ENCODE peak calls at places on chromosomes 4 and X, in ten cellular contexts. A, O, K, J, D, P, F, U, Z and Y are unnamed samples.
A peak's percentile ranks its signal among the peaks of the same experiment; 100 is the strongest.

GRCh38 chr4:98556451-98556850 is 102.0 kb downstream of the TSPAN5 start:
- DNase-seq in A (no peak), O (no peak), K (no peak), J (no peak), D (no peak), P (no peak), F (peak; percentile 34), U (no peak), Z (no peak), Y (no peak)

GRCh38 chr4:152468408-152468807 is 67.5 kb downstream of the FBXW7 start:
- DNase-seq in A (no peak), O (no peak), K (no peak), J (no peak), D (no peak), P (no peak), F (no peak), U (no peak), Z (no peak), Y (no peak)

GRCh38 chrX:23773601-23774175 is 9.3 kb upstream of the SAT1 start:
- DNase-seq in A (peak; percentile 65), O (no peak), K (no peak), J (no peak), D (no peak), P (no peak), F (no peak), U (no peak), Z (no peak), Y (peak; percentile 41)

GRCh38 chr4:4990857-4991540 is 28.3 kb downstream of the CYTL1 start:
- DNase-seq in A (no peak), O (peak; percentile 84), K (peak; percentile 46), J (no peak), D (peak; percentile 78), P (no peak), F (peak; percentile 54), U (no peak), Z (no peak), Y (no peak)

GRCh38 chr4:43132010-43132582 is 239.6 kb downstream of the GRXCR1 start:
- DNase-seq in A (peak; percentile 57), O (peak; percentile 31), K (peak; percentile 81), J (peak; percentile 23), D (peak; percentile 77), P (peak; percentile 49), F (peak; percentile 73), U (no peak), Z (no peak), Y (peak; percentile 42)

GRCh38 chr4:42482516-42483327 is 85.4 kb downstream of the SHISA3 start:
- DNase-seq in A (no peak), O (no peak), K (no peak), J (no peak), D (no peak), P (no peak), F (no peak), U (no peak), Z (no peak), Y (no peak)

GRCh38 chr4:28621541-28621940 is 1760.9 kb downstream of the STIM2 start:
- DNase-seq in A (no peak), O (no peak), K (no peak), J (no peak), D (no peak), P (no peak), F (peak; percentile 66), U (no peak), Z (no peak), Y (no peak)

GRCh38 chr4:10809905-10810304 is 125.3 kb upstream of the CLNK start:
- DNase-seq in A (no peak), O (no peak), K (no peak), J (no peak), D (no peak), P (no peak), F (no peak), U (no peak), Z (no peak), Y (no peak)

GRCh38 chr4:95386410-95386809 is 162.4 kb downstream of the UNC5C start:
- DNase-seq in A (no peak), O (no peak), K (no peak), J (no peak), D (no peak), P (no peak), F (no peak), U (no peak), Z (no peak), Y (no peak)

GRCh38 chr4:151012836-151013235 is 2.2 kb downstream of the LRBA start:
- DNase-seq in A (no peak), O (no peak), K (peak; percentile 48), J (no peak), D (no peak), P (no peak), F (no peak), U (no peak), Z (no peak), Y (no peak)

GRCh38 chr4:47686294-47686872 is 151.5 kb downstream of the CORIN start:
- DNase-seq in A (peak; percentile 68), O (peak; percentile 22), K (peak; percentile 35), J (no peak), D (peak; percentile 62), P (peak; percentile 76), F (peak; percentile 63), U (peak; percentile 19), Z (no peak), Y (no peak)

GRCh38 chr4:122827899-122828601 is 1.4 kb downstream of the FGF2 start:
- DNase-seq in A (peak; percentile 34), O (peak; percentile 53), K (no peak), J (peak; percentile 40), D (no peak), P (no peak), F (peak; percentile 82), U (peak; percentile 70), Z (no peak), Y (peak; percentile 14)

GRCh38 chr4:61373901-61374611 is 173.9 kb downstream of the ADGRL3 start:
- DNase-seq in A (no peak), O (no peak), K (no peak), J (peak; percentile 32), D (no peak), P (no peak), F (peak; percentile 82), U (no peak), Z (no peak), Y (no peak)

GRCh38 chr4:23165669-23166068 is 472.9 kb downstream of the GBA3 start:
- DNase-seq in A (no peak), O (no peak), K (no peak), J (no peak), D (no peak), P (no peak), F (no peak), U (no peak), Z (no peak), Y (no peak)

GRCh38 chrX:45379186-45379585 is 178.5 kb upstream of the DIPK2B start:
- DNase-seq in A (no peak), O (no peak), K (no peak), J (no peak), D (no peak), P (no peak), F (no peak), U (no peak), Z (no peak), Y (no peak)

GRCh38 chr4:153233761-153234371 is 29.6 kb downstream of the TRIM2 start:
- DNase-seq in A (no peak), O (peak; percentile 77), K (peak; percentile 49), J (peak; percentile 59), D (no peak), P (peak; percentile 52), F (peak; percentile 96), U (no peak), Z (peak; percentile 2), Y (peak; percentile 4)

GRCh38 chr4:100095729-100096595 is 94.3 kb downstream of the DDIT4L start:
- DNase-seq in A (peak; percentile 51), O (peak; percentile 59), K (peak; percentile 51), J (peak; percentile 51), D (peak; percentile 81), P (peak; percentile 50), F (peak; percentile 87), U (no peak), Z (no peak), Y (peak; percentile 71)

GRCh38 chr4:40596522-40596921 is 33.1 kb downstream of the RBM47 start:
- DNase-seq in A (no peak), O (no peak), K (no peak), J (no peak), D (no peak), P (no peak), F (no peak), U (no peak), Z (no peak), Y (no peak)

GRCh38 chrX:17559728-17560379 is 177.4 kb upstream of the SCML1 start:
- DNase-seq in A (no peak), O (peak; percentile 77), K (peak; percentile 47), J (no peak), D (no peak), P (no peak), F (peak; percentile 73), U (no peak), Z (no peak), Y (no peak)

GRCh38 chr4:138010639-138011038 is 231.5 kb downstream of the SLC7A11 start:
- DNase-seq in A (no peak), O (no peak), K (no peak), J (no peak), D (no peak), P (no peak), F (no peak), U (no peak), Z (no peak), Y (no peak)

GRCh38 chr4:89301003-89301402 is 6.6 kb downstream of the GPRIN3 start:
- DNase-seq in A (no peak), O (no peak), K (no peak), J (no peak), D (no peak), P (no peak), F (no peak), U (no peak), Z (no peak), Y (no peak)

GRCh38 chr4:51884606-51885005 is 41.7 kb downstream of the DCUN1D4 start:
- DNase-seq in A (no peak), O (no peak), K (no peak), J (no peak), D (no peak), P (no peak), F (no peak), U (no peak), Z (no peak), Y (no peak)

GRCh38 chrX:11386001-11386523 is 92.8 kb downstream of the AMELX start:
- DNase-seq in A (no peak), O (peak; percentile 58), K (no peak), J (no peak), D (no peak), P (no peak), F (peak; percentile 82), U (no peak), Z (no peak), Y (no peak)

GRCh38 chr4:39320381-39321115 is 45.6 kb downstream of the RFC1 start:
- DNase-seq in A (no peak), O (no peak), K (no peak), J (peak; percentile 22), D (no peak), P (no peak), F (peak; percentile 48), U (no peak), Z (no peak), Y (no peak)

GRCh38 chr4:182724414-182724813 is 192.8 kb downstream of the DCTD start:
- DNase-seq in A (no peak), O (no peak), K (no peak), J (no peak), D (no peak), P (no peak), F (no peak), U (no peak), Z (no peak), Y (no peak)

GRCh38 chr4:11842620-11843263 is 414.0 kb upstream of the HS3ST1 start:
- DNase-seq in A (no peak), O (no peak), K (no peak), J (no peak), D (no peak), P (no peak), F (no peak), U (no peak), Z (no peak), Y (peak; percentile 24)

GRCh38 chr4:114417214-114417613 is 181.4 kb upstream of the UGT8 start:
- DNase-seq in A (no peak), O (no peak), K (no peak), J (no peak), D (no peak), P (no peak), F (no peak), U (no peak), Z (no peak), Y (peak; percentile 48)

GRCh38 chr4:124483043-124483906 is 229.3 kb downstream of the ANKRD50 start:
- DNase-seq in A (no peak), O (no peak), K (no peak), J (no peak), D (no peak), P (no peak), F (peak; percentile 22), U (no peak), Z (no peak), Y (peak; percentile 65)